ENCODE peak calls at places on chromosomes 4 and X, in eight cellular contexts. O is HepG2; K is aorta; G is effector memory CD4-positive, alpha-beta T cell; V is NB4; Y is pancreas; I is GM23248; M is SK-N-SH. N is an unnamed sample.

GRCh38 chrX:105267167-105267566 is 46.7 kb upstream of the TEX13A start:
- DNase-seq in G (no peak), V (no peak), K (no peak), Y (no peak), O (no peak), I (no peak), M (no peak), N (no peak)

GRCh38 chr4:2077537-2078460 is 18.7 kb downstream of the NAT8L start:
- DNase-seq in G (no peak), V (no peak), Y (no peak), O (no peak), K (peak; percentile 59), M (no peak), I (no peak), N (peak; percentile 38)

GRCh38 chr4:54550415-54551171 is 107.2 kb upstream of the KIT start:
- DNase-seq in O (no peak), Y (no peak), M (no peak), K (no peak), I (peak; percentile 71), V (no peak), G (no peak), N (no peak)

GRCh38 chr4:122695226-122695625 is 37.3 kb upstream of the BBS12 start:
- DNase-seq in I (no peak), Y (no peak), M (no peak), O (no peak), V (no peak), K (no peak), G (no peak), N (no peak)

GRCh38 chrX:50106051-50106450 is 94.8 kb downstream of the AKAP4 start:
- DNase-seq in G (no peak), M (no peak), Y (no peak), K (no peak), O (no peak), I (no peak), V (no peak), N (no peak)

GRCh38 chrX:3393168-3393567 is 46.7 kb upstream of the MXRA5 start:
- DNase-seq in Y (no peak), M (no peak), V (no peak), K (no peak), I (peak; percentile 54), O (no peak), G (no peak), N (no peak)

GRCh38 chr4:11743961-11744360 is 315.3 kb upstream of the HS3ST1 start:
- DNase-seq in M (no peak), V (no peak), K (no peak), O (no peak), G (no peak), Y (no peak), I (no peak), N (no peak)

GRCh38 chrX:110944793-110945466 is 149.3 kb upstream of the CHRDL1 start:
- DNase-seq in G (no peak), I (no peak), V (no peak), Y (peak; percentile 68), K (no peak), M (peak; percentile 58), O (no peak), N (peak; percentile 70)

GRCh38 chrX:94204524-94204923 is 530.5 kb downstream of the FAM133A start:
- DNase-seq in K (no peak), O (no peak), Y (no peak), V (peak; percentile 1), G (no peak), M (peak; percentile 0), I (no peak), N (no peak)

GRCh38 chrX:38627683-38628082 is 66.3 kb downstream of the TSPAN7 start:
- DNase-seq in M (peak; percentile 14), O (peak; percentile 45), G (no peak), K (no peak), Y (no peak), V (peak; percentile 63), I (peak; percentile 2), N (peak; percentile 49)

GRCh38 chr4:57080781-57081650 is 29.2 kb downstream of the IGFBP7 start:
- DNase-seq in I (peak; percentile 83), V (no peak), M (no peak), O (peak; percentile 70), K (peak; percentile 78), Y (no peak), G (no peak), N (no peak)

GRCh38 chr4:140790171-140790570 is 34.0 kb upstream of the TBC1D9 start:
- DNase-seq in V (no peak), K (no peak), Y (no peak), G (no peak), I (no peak), M (no peak), O (no peak), N (no peak)
- H3K4me3 ChIP-seq in V (no peak overlapping the region), K (no peak overlapping the region), Y (no peak overlapping the region), G (no peak overlapping the region), I (no peak overlapping the region), M (no peak overlapping the region), O (no peak overlapping the region), N (no peak overlapping the region)

GRCh38 chr4:5888706-5889696 is 3.9 kb downstream of the CRMP1 start:
- DNase-seq in O (no peak), K (no peak), V (no peak), G (no peak), Y (no peak), I (no peak), M (no peak), N (peak; percentile 49)
- H3K4me3 ChIP-seq in O (no peak overlapping the region), K (no peak overlapping the region), V (no peak overlapping the region), G (no peak overlapping the region), Y (peak overlapping the region; percentile 42), I (no peak overlapping the region), M (peak overlapping the region; percentile 34), N (peak overlapping the region; percentile 81)

GRCh38 chr4:3387154-3387942 is 54.4 kb upstream of the HGFAC start:
- DNase-seq in O (no peak), V (no peak), G (no peak), M (no peak), Y (no peak), K (peak; percentile 61), I (no peak), N (peak; percentile 66)
- H3K4me3 ChIP-seq in O (no peak overlapping the region), V (peak overlapping the region; percentile 17), G (no peak overlapping the region), M (no peak overlapping the region), Y (no peak overlapping the region), K (no peak overlapping the region), I (peak overlapping the region; percentile 69), N (no peak overlapping the region)

GRCh38 chrX:108437789-108438623 is at the start of gene COL4A6:
- DNase-seq in K (no peak), M (no peak), I (peak; percentile 35), V (peak; percentile 2), G (no peak), Y (peak; percentile 7), O (peak; percentile 23), N (peak; percentile 90)
- H3K4me3 ChIP-seq in K (peak within 1 kb of the TSS; percentile 67), M (no peak within 1 kb of the TSS), I (peak within 1 kb of the TSS; percentile 95), V (no peak within 1 kb of the TSS), G (no peak within 1 kb of the TSS), Y (peak within 1 kb of the TSS; percentile 43), O (peak within 1 kb of the TSS; percentile 72), N (peak within 1 kb of the TSS; percentile 71)

N was measured in H7.